ENCODE peak calls at places on chromosomes 4 and X, in seven cellular contexts. X is hippocampal formation; N is NCI-H1694; F is heart right ventricle; L is activated CD8-positive, alpha-beta memory T cell treated with anti-CD3 and anti-CD28 coated beads for 4 hours; V is GM04503; J is pancreas. U is an unnamed sample.

GRCh38 chr4:123870283-123870876 is 473.8 kb downstream of the SPRY1 start:
- DNase-seq in J (no peak), N (no peak), V (no peak), X (no peak), L (no peak), F (no peak), U (no peak)

GRCh38 chr4:36351082-36351666 is 69.8 kb downstream of the DTHD1 start:
- DNase-seq in X (peak; percentile 71), J (no peak), V (no peak), L (peak; percentile 60), F (peak; percentile 34), N (peak; percentile 2), U (peak; percentile 58)

GRCh38 chrX:133741303-133741702 is 244.1 kb downstream of the GPC3 start:
- DNase-seq in L (no peak), V (no peak), N (no peak), J (no peak), F (no peak), X (no peak), U (no peak)

GRCh38 chr4:10703146-10703545 is 18.6 kb upstream of the CLNK start:
- DNase-seq in N (no peak), V (no peak), J (no peak), X (no peak), F (no peak), L (no peak), U (no peak)

GRCh38 chrX:47091149-47091775 is 13.0 kb downstream of the RGN start:
- DNase-seq in L (no peak), J (no peak), N (no peak), V (no peak), X (peak; percentile 2), F (no peak), U (no peak)

GRCh38 chrX:68997911-68998310 is 167.3 kb downstream of the PJA1 start:
- DNase-seq in L (no peak), F (peak; percentile 79), J (no peak), V (no peak), X (no peak), N (no peak), U (peak; percentile 29)

GRCh38 chr4:2284934-2285664 is 23.2 kb upstream of the MXD4 start:
- DNase-seq in V (no peak), X (no peak), L (no peak), J (peak; percentile 30), F (no peak), N (no peak), U (peak; percentile 24)

GRCh38 chr4:38759077-38759789 is 23.6 kb downstream of the TLR10 start:
- DNase-seq in L (peak; percentile 38), F (peak; percentile 75), X (peak; percentile 87), V (no peak), J (no peak), N (no peak), U (no peak)

GRCh38 chr4:184802203-184803015 is 23.4 kb downstream of the ACSL1 start:
- DNase-seq in X (no peak), F (no peak), L (no peak), N (no peak), V (no peak), J (no peak), U (no peak)

GRCh38 chr4:61443813-61444510 is 243.8 kb downstream of the ADGRL3 start:
- DNase-seq in X (no peak), L (no peak), V (no peak), J (no peak), N (no peak), F (no peak), U (no peak)

GRCh38 chr4:77931452-77932135 is 69.0 kb downstream of the MRPL1 start:
- DNase-seq in V (peak; percentile 13), X (no peak), L (no peak), F (no peak), N (no peak), J (no peak), U (no peak)

GRCh38 chr4:87092389-87093141 is 127.9 kb downstream of the KLHL8 start:
- DNase-seq in N (peak; percentile 3), X (no peak), F (peak; percentile 70), V (no peak), J (peak; percentile 71), L (no peak), U (peak; percentile 78)

GRCh38 chr4:137960371-137961050 is 281.6 kb downstream of the SLC7A11 start:
- DNase-seq in N (no peak), V (peak; percentile 68), X (no peak), F (no peak), L (no peak), J (no peak), U (no peak)

GRCh38 chr4:766152-766515 is 59.8 kb downstream of the CPLX1 start:
- DNase-seq in F (no peak), X (no peak), N (no peak), V (no peak), L (no peak), J (peak; percentile 33), U (no peak)

GRCh38 chr4:15656038-15656470 is 897 bp upstream of the FBXL5 start:
- DNase-seq in J (no peak), N (no peak), V (no peak), F (peak; percentile 28), X (no peak), L (no peak), U (no peak)

GRCh38 chr4:56786955-56787354 is 34.5 kb downstream of the SPINK2 start:
- DNase-seq in V (peak; percentile 17), L (no peak), X (no peak), J (no peak), N (no peak), F (peak; percentile 66), U (peak; percentile 73)

GRCh38 chr4:106369456-106370060 is 980 bp upstream of the GIMD1 start:
- DNase-seq in F (peak; percentile 11), X (no peak), J (no peak), N (peak; percentile 2), V (peak; percentile 41), L (no peak), U (no peak)

GRCh38 chr4:25703731-25704388 is 48.2 kb downstream of the SLC34A2 start:
- DNase-seq in L (no peak), J (no peak), F (no peak), V (no peak), N (no peak), X (no peak), U (no peak)

GRCh38 chr4:102168580-102168979 is 176.7 kb downstream of the SLC39A8 start:
- DNase-seq in J (no peak), F (no peak), N (peak; percentile 85), X (no peak), L (no peak), V (no peak), U (no peak)

GRCh38 chr4:140813804-140814203 is 57.6 kb upstream of the TBC1D9 start:
- DNase-seq in J (no peak), V (no peak), F (no peak), L (no peak), X (no peak), N (no peak), U (no peak)

GRCh38 chr4:165368114-165368513 is 10.7 kb upstream of the CPE start:
- DNase-seq in N (no peak), V (no peak), J (no peak), X (no peak), L (no peak), F (no peak), U (no peak)

GRCh38 chrX:153412746-153413720 is 1.8 kb downstream of the ZFP92 start:
- DNase-seq in N (no peak), V (no peak), F (no peak), J (no peak), L (no peak), X (no peak), U (no peak)

GRCh38 chr4:76589872-76590846 is 155.1 kb downstream of the SHROOM3 start:
- DNase-seq in L (no peak), V (peak; percentile 94), J (no peak), N (no peak), F (peak; percentile 27), X (no peak), U (no peak)

GRCh38 chrX:129959493-129959832 is 23.0 kb upstream of the BCORL1 start:
- DNase-seq in F (no peak), N (no peak), X (no peak), V (no peak), J (no peak), L (no peak), U (peak; percentile 55)

GRCh38 chrX:119970574-119970973 is 27.0 kb upstream of the NKAP start:
- DNase-seq in J (no peak), F (no peak), X (no peak), N (no peak), V (no peak), L (no peak), U (no peak)

GRCh38 chr4:84530449-84530848 is 31.4 kb upstream of the NKX6-1 start:
- DNase-seq in X (no peak), J (no peak), V (no peak), F (no peak), L (no peak), N (no peak), U (no peak)

GRCh38 chr4:155232432-155232831 is 24.0 kb downstream of the NPY2R start:
- DNase-seq in X (no peak), J (no peak), V (no peak), F (no peak), L (no peak), N (no peak), U (no peak)

GRCh38 chrX:31819455-31819854 is 747.6 kb upstream of the FTHL17 start:
- DNase-seq in F (peak; percentile 3), V (no peak), X (no peak), J (no peak), N (no peak), L (no peak), U (no peak)